ENCODE peak calls at places on chromosomes 13 and 19, in four cellular contexts. One of them, this sample, is unnamed.

GRCh38 chr13:30623392-30623791 is 5.7 kb downstream of the USPL1 start:
- DNase-seq in HepG2: no peak
- DNase-seq in HCT116: no peak
- DNase-seq in GM12878: no peak
- DNase-seq in this sample: no peak

GRCh38 chr19:42175952-42176648 is 41.4 kb downstream of the DEDD2 start:
- DNase-seq in HepG2: no peak
- DNase-seq in HCT116: no peak
- DNase-seq in GM12878: no peak
- DNase-seq in this sample: peak; percentile 42

GRCh38 chr19:8396563-8397203 is 6.5 kb downstream of the RAB11B start:
- DNase-seq in HepG2: peak; percentile 35
- DNase-seq in HCT116: no peak
- DNase-seq in GM12878: peak; percentile 55
- DNase-seq in this sample: peak; percentile 85

GRCh38 chr19:48473161-48473966 is 4.2 kb downstream of the CYTH2 start:
- DNase-seq in HepG2: no peak
- DNase-seq in HCT116: no peak
- DNase-seq in GM12878: no peak
- DNase-seq in this sample: no peak

GRCh38 chr13:22848539-22849052 is 332.2 kb upstream of the SGCG start:
- DNase-seq in HepG2: peak; percentile 72
- DNase-seq in HCT116: no peak
- DNase-seq in GM12878: no peak
- DNase-seq in this sample: peak; percentile 88

GRCh38 chr19:41351339-41352245 is 2.1 kb downstream of the TGFB1 start:
- DNase-seq in HepG2: no peak
- DNase-seq in HCT116: no peak
- DNase-seq in GM12878: no peak
- DNase-seq in this sample: peak; percentile 47

GRCh38 chr19:2867025-2867991 is at the start of gene ZNF556:
- DNase-seq in HepG2: peak; percentile 100
- DNase-seq in HCT116: peak; percentile 16
- DNase-seq in GM12878: no peak
- DNase-seq in this sample: no peak

GRCh38 chr19:2426661-2427322 is 594 bp downstream of the TIMM13 start:
- DNase-seq in HepG2: peak; percentile 64
- DNase-seq in HCT116: peak; percentile 16
- DNase-seq in GM12878: no peak
- DNase-seq in this sample: peak; percentile 61

GRCh38 chr19:31667106-31667505 is 317.9 kb upstream of the TSHZ3 start:
- DNase-seq in HepG2: no peak
- DNase-seq in HCT116: no peak
- DNase-seq in GM12878: no peak
- DNase-seq in this sample: no peak

GRCh38 chr19:10294368-10294697 is 4.6 kb downstream of the ICAM5 start:
- DNase-seq in HepG2: no peak
- DNase-seq in HCT116: no peak
- DNase-seq in GM12878: no peak
- DNase-seq in this sample: peak; percentile 68

GRCh38 chr19:47323872-47324271 is 8.1 kb upstream of the C5AR2 start:
- DNase-seq in HepG2: no peak
- DNase-seq in HCT116: no peak
- DNase-seq in GM12878: no peak
- DNase-seq in this sample: no peak

GRCh38 chr19:2209408-2209807 is 26.7 kb downstream of the PLEKHJ1 start:
- DNase-seq in HepG2: no peak
- DNase-seq in HCT116: no peak
- DNase-seq in GM12878: no peak
- DNase-seq in this sample: no peak

GRCh38 chr13:27634231-27634630 is 12.5 kb downstream of the POLR1D start:
- DNase-seq in HepG2: no peak
- DNase-seq in HCT116: no peak
- DNase-seq in GM12878: no peak
- DNase-seq in this sample: no peak

GRCh38 chr19:40662925-40663711 is 27.3 kb downstream of the NUMBL start:
- DNase-seq in HepG2: peak; percentile 63
- DNase-seq in HCT116: peak; percentile 69
- DNase-seq in GM12878: peak; percentile 24
- DNase-seq in this sample: peak; percentile 95

GRCh38 chr19:51689751-51690358 is 3.3 kb upstream of the SPACA6 start:
- DNase-seq in HepG2: no peak
- DNase-seq in HCT116: no peak
- DNase-seq in GM12878: no peak
- DNase-seq in this sample: peak; percentile 77

GRCh38 chr19:37893845-37894575 is 12.4 kb downstream of the WDR87 start:
- DNase-seq in HepG2: peak; percentile 59
- DNase-seq in HCT116: no peak
- DNase-seq in GM12878: no peak
- DNase-seq in this sample: no peak

GRCh38 chr19:52590728-52591127 is 20.6 kb downstream of the ZNF701 start:
- DNase-seq in HepG2: no peak
- DNase-seq in HCT116: no peak
- DNase-seq in GM12878: no peak
- DNase-seq in this sample: peak; percentile 52

GRCh38 chr19:56348289-56348877 is 33.7 kb upstream of the ZSCAN5A start:
- DNase-seq in HepG2: no peak
- DNase-seq in HCT116: peak; percentile 22
- DNase-seq in GM12878: no peak
- DNase-seq in this sample: peak; percentile 34

GRCh38 chr19:16338470-16339360 is 14.1 kb downstream of the KLF2 start:
- DNase-seq in HepG2: peak; percentile 28
- DNase-seq in HCT116: peak; percentile 56
- DNase-seq in GM12878: peak; percentile 59
- DNase-seq in this sample: no peak

GRCh38 chr13:95124959-95125358 is 176.3 kb downstream of the ABCC4 start:
- DNase-seq in HepG2: no peak
- DNase-seq in HCT116: no peak
- DNase-seq in GM12878: no peak
- DNase-seq in this sample: no peak

GRCh38 chr13:113796948-113797676 is 38.1 kb downstream of the TMEM255B start:
- DNase-seq in HepG2: no peak
- DNase-seq in HCT116: no peak
- DNase-seq in GM12878: no peak
- DNase-seq in this sample: no peak

GRCh38 chr13:108276060-108276459 is 6.5 kb downstream of the TNFSF13B start:
- DNase-seq in HepG2: no peak
- DNase-seq in HCT116: no peak
- DNase-seq in GM12878: no peak
- DNase-seq in this sample: no peak

GRCh38 chr13:98889419-98890079 is 88.3 kb downstream of the DOCK9 start:
- DNase-seq in HepG2: no peak
- DNase-seq in HCT116: no peak
- DNase-seq in GM12878: no peak
- DNase-seq in this sample: no peak

GRCh38 chr13:104034891-104035290 is 968.7 kb upstream of the SLC10A2 start:
- DNase-seq in HepG2: no peak
- DNase-seq in HCT116: no peak
- DNase-seq in GM12878: no peak
- DNase-seq in this sample: no peak

GRCh38 chr13:78602561-78603239 is 652 bp downstream of the POU4F1 start:
- DNase-seq in HepG2: no peak
- DNase-seq in HCT116: no peak
- DNase-seq in GM12878: no peak
- DNase-seq in this sample: peak; percentile 32

GRCh38 chr13:70756088-70756487 is 647.8 kb upstream of the KLHL1 start:
- DNase-seq in HepG2: no peak
- DNase-seq in HCT116: no peak
- DNase-seq in GM12878: no peak
- DNase-seq in this sample: no peak

GRCh38 chr13:33571618-33572017 is 246.3 kb upstream of the RFC3 start:
- DNase-seq in HepG2: no peak
- DNase-seq in HCT116: no peak
- DNase-seq in GM12878: no peak
- DNase-seq in this sample: no peak

DNA sequence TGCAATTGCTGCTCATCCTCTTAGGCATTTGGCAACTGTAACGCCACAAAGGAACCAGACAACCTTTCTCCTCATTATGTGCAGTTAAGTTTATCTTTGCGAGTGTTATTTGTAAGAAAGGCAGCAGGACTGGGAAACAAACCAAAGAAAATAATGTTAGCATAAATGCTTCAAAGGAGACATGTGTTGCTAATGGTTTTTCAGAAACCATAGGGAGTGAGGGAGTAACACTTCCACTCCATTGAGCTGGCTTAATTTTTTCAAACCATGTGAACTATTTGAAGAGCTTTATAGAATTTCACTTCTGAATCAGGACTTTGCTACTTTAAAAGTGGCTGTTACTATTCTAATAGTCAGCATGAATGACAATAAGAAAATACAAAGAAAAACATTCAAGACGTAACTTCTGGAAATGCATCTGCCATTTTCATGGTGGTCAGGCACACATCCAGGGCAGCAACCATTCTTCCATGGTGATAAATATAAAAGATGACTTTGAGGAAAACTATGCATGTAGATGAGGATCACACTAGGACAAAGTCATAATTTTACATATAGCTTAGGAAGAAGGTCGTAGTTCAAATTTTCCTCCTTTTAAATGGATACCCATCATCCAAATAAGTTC is 423.2 kb downstream of the MZT1 start:
- DNase-seq in HepG2: no peak
- DNase-seq in HCT116: no peak
- DNase-seq in GM12878: no peak
- DNase-seq in this sample: no peak
- TF ChIP-seq ATF3 in HepG2: no peak
- TF ChIP-seq ATF3 in HCT116: no peak
- TF ChIP-seq ATF3 in GM12878: no peak
- TF ChIP-seq ATF3 in this sample: no peak

GRCh38 chr13:42883142-42883541 is 101.8 kb downstream of the FAM216B start:
- DNase-seq in HepG2: no peak
- DNase-seq in HCT116: no peak
- DNase-seq in GM12878: no peak
- DNase-seq in this sample: no peak
- TF ChIP-seq ATF3 in HepG2: no peak
- TF ChIP-seq ATF3 in HCT116: no peak
- TF ChIP-seq ATF3 in GM12878: no peak
- TF ChIP-seq ATF3 in this sample: no peak

DNA sequence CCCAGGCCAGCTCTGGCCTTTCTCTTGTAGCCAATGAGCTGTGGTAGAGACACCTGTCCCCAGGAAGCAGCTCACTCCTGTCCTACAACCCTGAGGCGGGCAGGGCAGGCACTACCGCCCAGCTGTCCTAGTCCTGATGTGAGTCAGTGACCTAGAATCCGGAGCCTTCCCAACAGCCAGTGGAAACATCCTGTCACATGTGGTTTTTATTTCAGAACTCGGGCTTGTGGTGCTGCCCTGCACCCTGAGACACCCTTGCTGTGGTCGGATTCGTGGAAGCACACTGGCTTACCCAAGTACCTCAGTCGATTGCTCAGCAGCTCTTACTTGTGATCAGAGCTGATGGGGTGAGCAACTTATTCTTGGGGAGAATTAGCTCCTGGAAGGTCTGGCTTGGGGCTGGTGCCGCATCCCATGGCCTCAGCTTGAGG is 83.6 kb upstream of the ARHGEF7 start:
- DNase-seq in HepG2: no peak
- DNase-seq in HCT116: no peak
- DNase-seq in GM12878: no peak
- DNase-seq in this sample: no peak
- TF ChIP-seq ATF3 in HepG2: no peak
- TF ChIP-seq ATF3 in HCT116: no peak
- TF ChIP-seq ATF3 in GM12878: no peak
- TF ChIP-seq ATF3 in this sample: no peak

DNA sequence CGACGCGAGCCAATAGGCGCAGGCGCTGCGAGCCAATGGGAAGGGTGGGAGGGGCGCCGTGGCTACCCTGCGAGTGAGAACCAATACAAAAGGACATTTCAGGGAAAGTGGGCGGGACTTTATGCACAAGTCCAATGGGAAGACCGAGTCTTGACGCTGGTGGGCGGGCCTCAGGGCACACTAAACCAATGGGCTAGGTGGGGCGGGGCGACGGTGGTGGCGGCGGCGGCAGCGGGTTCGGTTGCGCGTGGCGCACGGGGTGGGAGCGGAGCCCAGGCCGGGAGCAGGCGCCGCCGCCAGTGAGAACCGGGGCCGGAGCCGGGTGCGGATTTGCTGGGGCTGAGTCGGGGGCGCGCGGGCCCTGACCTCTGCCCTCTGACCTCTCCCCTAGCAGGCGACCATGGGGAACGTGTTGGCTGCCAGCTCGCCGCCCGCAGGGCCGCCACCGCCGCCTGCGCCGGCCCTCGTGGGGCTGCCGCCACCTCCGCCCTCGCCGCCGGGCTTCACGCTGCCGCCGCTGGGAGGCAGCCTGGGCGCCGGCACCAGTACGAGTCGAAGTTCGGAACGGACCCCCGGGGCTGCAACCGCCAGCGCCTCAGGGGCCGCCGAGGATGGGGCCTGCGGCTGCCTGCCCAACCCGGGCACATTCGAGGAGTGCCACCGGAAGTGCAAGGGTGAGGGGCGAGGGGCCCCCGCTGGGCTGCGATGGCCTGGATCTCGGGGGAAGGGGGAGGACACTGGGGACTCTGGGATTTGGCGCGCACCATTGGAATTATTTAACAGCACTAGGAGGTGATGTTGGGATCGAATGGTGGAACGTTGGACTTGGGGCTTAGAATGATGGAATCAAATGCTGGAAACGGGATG is at the start of gene TOMM40:
- DNase-seq in HepG2: peak; percentile 99
- DNase-seq in HCT116: no peak
- DNase-seq in GM12878: no peak
- DNase-seq in this sample: peak; percentile 65
- TF ChIP-seq ATF3 in HepG2: no peak
- TF ChIP-seq ATF3 in HCT116: no peak
- TF ChIP-seq ATF3 in GM12878: no peak
- TF ChIP-seq ATF3 in this sample: no peak

GRCh38 chr13:48583859-48584311 is 51.0 kb upstream of the RCBTB2 start:
- DNase-seq in HepG2: peak; percentile 90
- DNase-seq in HCT116: no peak
- DNase-seq in GM12878: no peak
- DNase-seq in this sample: no peak
- TF ChIP-seq ATF3 in HepG2: no peak
- TF ChIP-seq ATF3 in HCT116: no peak
- TF ChIP-seq ATF3 in GM12878: no peak
- TF ChIP-seq ATF3 in this sample: no peak

GRCh38 chr13:40878321-40878720 is 88.9 kb downstream of the SLC25A15 start:
- DNase-seq in HepG2: no peak
- DNase-seq in HCT116: no peak
- DNase-seq in GM12878: no peak
- DNase-seq in this sample: no peak
- TF ChIP-seq ATF3 in HepG2: no peak
- TF ChIP-seq ATF3 in HCT116: no peak
- TF ChIP-seq ATF3 in GM12878: no peak
- TF ChIP-seq ATF3 in this sample: no peak

GRCh38 chr13:112693831-112694497 is 4.1 kb downstream of the ATP11A start:
- DNase-seq in HepG2: no peak
- DNase-seq in HCT116: no peak
- DNase-seq in GM12878: no peak
- DNase-seq in this sample: peak; percentile 10
- TF ChIP-seq ATF3 in HepG2: no peak
- TF ChIP-seq ATF3 in HCT116: no peak
- TF ChIP-seq ATF3 in GM12878: no peak
- TF ChIP-seq ATF3 in this sample: no peak